ENCODE peak calls at places on chromosomes 2 and 18, in four cellular contexts. C is kidney tubule cell, L is AG08395, G is DMS153. J is an unnamed sample.

GRCh38 chr2:143939976-143940375 is 579.9 kb downstream of the ZEB2 start:
- DNase-seq in G (no peak), L (peak; percentile 37), C (no peak), J (no peak)

GRCh38 chr2:12714391-12715221 is 2.1 kb upstream of the TRIB2 start:
- DNase-seq in L (peak; percentile 18), C (peak; percentile 67), G (no peak), J (no peak)

GRCh38 chr2:199932312-199932855 is 21.3 kb downstream of the C2orf69 start:
- DNase-seq in C (peak; percentile 39), L (no peak), G (no peak), J (peak; percentile 92)

GRCh38 chr18:8882632-8883408 is 177.5 kb downstream of the MTCL1 start:
- DNase-seq in C (peak; percentile 22), L (no peak), G (no peak), J (no peak)

GRCh38 chr2:9991221-9991620 is 39.7 kb downstream of the GRHL1 start:
- DNase-seq in G (no peak), L (no peak), C (peak; percentile 61), J (no peak)

GRCh38 chr18:55466789-55467188 is 121.2 kb downstream of the TCF4 start:
- DNase-seq in G (no peak), C (no peak), L (no peak), J (no peak)

GRCh38 chr2:74454654-74455511 is at the start of gene INO80B:
- DNase-seq in C (peak; percentile 98), L (peak; percentile 94), G (peak; percentile 93), J (peak; percentile 96)

GRCh38 chr2:96245609-96246390 is 20.0 kb downstream of the TMEM127 start:
- DNase-seq in C (peak; percentile 53), G (no peak), L (no peak), J (no peak)

GRCh38 chr2:118969734-118970395 is 27.9 kb downstream of the MARCO start:
- DNase-seq in G (no peak), L (no peak), C (peak; percentile 30), J (no peak)

GRCh38 chr2:134420256-134420655 is 166.4 kb downstream of the MGAT5 start:
- DNase-seq in G (no peak), C (no peak), L (no peak), J (no peak)

GRCh38 chr2:29786361-29786760 is 135.0 kb downstream of the ALK start:
- DNase-seq in C (no peak), L (no peak), G (peak; percentile 60), J (no peak)

GRCh38 chr18:53534695-53535094 is 689.8 kb downstream of the MBD2 start:
- DNase-seq in C (no peak), G (no peak), L (no peak), J (peak; percentile 73)

GRCh38 chr18:2906522-2907458 is 60.0 kb downstream of the EMILIN2 start:
- DNase-seq in G (no peak), C (peak; percentile 5), L (peak; percentile 63), J (no peak)

GRCh38 chr2:75920721-75921551 is 210.2 kb upstream of the GCFC2 start:
- DNase-seq in C (no peak), L (no peak), G (no peak), J (peak; percentile 26)

GRCh38 chr2:204258900-204259299 is 286.4 kb upstream of the PARD3B start:
- DNase-seq in G (no peak), L (no peak), C (peak; percentile 2), J (no peak)

GRCh38 chr2:14292964-14293363 is 339.6 kb upstream of the LRATD1 start:
- DNase-seq in L (no peak), C (no peak), G (no peak), J (no peak)

GRCh38 chr2:210199186-210199765 is 26.0 kb downstream of the ACADL start:
- DNase-seq in G (no peak), L (peak; percentile 39), C (peak; percentile 54), J (no peak)

GRCh38 chr2:178482437-178482836 is 2.2 kb downstream of the PLEKHA3 start:
- DNase-seq in C (peak; percentile 48), G (no peak), L (no peak), J (no peak)

GRCh38 chr2:95320986-95321767 is 24.0 kb downstream of the KCNIP3 start:
- DNase-seq in C (no peak), L (peak; percentile 75), G (no peak), J (no peak)

GRCh38 chr2:207729465-207729998 is 18.1 kb downstream of the CCNYL1 start:
- DNase-seq in L (no peak), G (no peak), C (no peak), J (no peak)

GRCh38 chr18:12606592-12607315 is 51.2 kb downstream of the SPIRE1 start:
- DNase-seq in L (peak; percentile 38), G (no peak), C (peak; percentile 71), J (no peak)

GRCh38 chr18:59629894-59630293 is 67.3 kb downstream of the CCBE1 start:
- DNase-seq in C (no peak), G (no peak), L (peak; percentile 43), J (no peak)

GRCh38 chr18:37570336-37570930 is 4.8 kb upstream of the CELF4 start:
- DNase-seq in G (no peak), L (no peak), C (no peak), J (no peak)

GRCh38 chr2:176081993-176082884 is 1.5 kb downstream of the EVX2 start:
- DNase-seq in G (no peak), L (no peak), C (no peak), J (no peak)

GRCh38 chr2:202337706-202338346 is 38.3 kb upstream of the BMPR2 start:
- DNase-seq in C (no peak), L (no peak), G (no peak), J (no peak)

GRCh38 chr2:31694444-31694843 is 113.7 kb upstream of the SRD5A2 start:
- DNase-seq in C (peak; percentile 8), L (no peak), G (no peak), J (no peak)

GRCh38 chr18:48136544-48137353 is 206.3 kb upstream of the SMAD2 start:
- DNase-seq in L (no peak), C (no peak), G (no peak), J (no peak)

GRCh38 chr2:9140570-9141378 is 65.8 kb upstream of the ASAP2 start:
- DNase-seq in L (peak; percentile 51), G (no peak), C (no peak), J (no peak)

GRCh38 chr2:11305958-11306357 is 38.5 kb downstream of the ROCK2 start:
- DNase-seq in G (no peak), L (peak; percentile 74), C (peak; percentile 10), J (no peak)

GRCh38 chr2:1675633-1676032 is 68.7 kb downstream of the PXDN start:
- DNase-seq in L (peak; percentile 96), G (no peak), C (peak; percentile 96), J (no peak)

GRCh38 chr2:10982931-10983701 is 71.4 kb downstream of the KCNF1 start:
- DNase-seq in G (no peak), C (no peak), L (peak; percentile 24), J (peak; percentile 45)

GRCh38 chr18:78977627-78978271 is 1.9 kb upstream of the SALL3 start:
- DNase-seq in L (no peak), C (no peak), G (no peak), J (peak; percentile 41)

GRCh38 chr2:240957656-240958365 is 40.6 kb upstream of the SNED1 start:
- DNase-seq in C (no peak), L (peak; percentile 58), G (no peak), J (peak; percentile 59)

GRCh38 chr2:132950986-132951385 is 281.0 kb upstream of the LYPD1 start:
- DNase-seq in C (no peak), G (no peak), L (no peak), J (no peak)

GRCh38 chr2:48482313-48482712 is 47.6 kb upstream of the STON1 start:
- DNase-seq in G (no peak), L (no peak), C (no peak), J (no peak)

GRCh38 chr2:206783718-206784117 is 18.3 kb downstream of the FASTKD2 start:
- DNase-seq in G (no peak), C (peak; percentile 8), L (no peak), J (no peak)

GRCh38 chr2:150081775-150082517 is 405.5 kb downstream of the RND3 start:
- DNase-seq in L (no peak), G (no peak), C (peak; percentile 23), J (no peak)

GRCh38 chr2:169362346-169363026 is at the start of gene LRP2:
- DNase-seq in L (no peak), C (no peak), G (no peak), J (peak; percentile 45)

GRCh38 chr18:50571606-50572005 is 11.7 kb downstream of the MAPK4 start:
- DNase-seq in C (peak; percentile 19), G (no peak), L (no peak), J (no peak)